ENCODE peak calls at places on chromosomes 4 and X, in six cellular contexts. J is heart right ventricle, S is right cardiac atrium, C is DND-41, G is heart left ventricle, P is hepatocyte. A is an unnamed sample. For H3K4me1, the result is how much of the 10 kb centered on the place peaks cover.

GRCh38 chr4:25347473-25347872 is 29.6 kb upstream of the ANAPC4 start:
- DNase-seq in J (no peak), P (no peak), C (no peak), S (no peak), G (no peak), A (no peak)

GRCh38 chrX:55210931-55211677 is 9.0 kb upstream of the PAGE5 start:
- DNase-seq in P (no peak), S (no peak), J (no peak), C (no peak), G (no peak), A (no peak)

GRCh38 chrX:137916090-137916746 is 350.3 kb downstream of the ZIC3 start:
- DNase-seq in C (no peak), J (no peak), S (no peak), G (peak), P (peak), A (no peak)

GRCh38 chr4:182179105-182179504 is 64.1 kb upstream of the TENM3 start:
- DNase-seq in S (no peak), G (no peak), C (no peak), J (no peak), P (no peak), A (peak)

GRCh38 chr4:121448231-121448630 is 67.4 kb upstream of the QRFPR start:
- DNase-seq in S (no peak), C (no peak), G (no peak), J (no peak), P (peak), A (no peak)

GRCh38 chr4:158535130-158535614 is 13.5 kb downstream of the RXFP1 start:
- DNase-seq in P (peak), J (no peak), S (no peak), C (no peak), G (no peak), A (no peak)

GRCh38 chrX:123986377-123986776 is 24.9 kb downstream of the STAG2 start:
- DNase-seq in S (no peak), G (no peak), P (no peak), J (no peak), C (no peak), A (no peak)

GRCh38 chr4:77092832-77093800 is 17.3 kb upstream of the CCNI start:
- DNase-seq in P (no peak), S (no peak), C (no peak), J (no peak), G (no peak), A (no peak)

GRCh38 chr4:108144451-108144850 is 24.3 kb downstream of the LEF1 start:
- DNase-seq in G (no peak), P (no peak), C (no peak), J (no peak), S (no peak), A (no peak)
- H3K4me1 ChIP-seq in G (under half), P (under half), C (half or more), J (under half), S (under half), A (under half)

DNA sequence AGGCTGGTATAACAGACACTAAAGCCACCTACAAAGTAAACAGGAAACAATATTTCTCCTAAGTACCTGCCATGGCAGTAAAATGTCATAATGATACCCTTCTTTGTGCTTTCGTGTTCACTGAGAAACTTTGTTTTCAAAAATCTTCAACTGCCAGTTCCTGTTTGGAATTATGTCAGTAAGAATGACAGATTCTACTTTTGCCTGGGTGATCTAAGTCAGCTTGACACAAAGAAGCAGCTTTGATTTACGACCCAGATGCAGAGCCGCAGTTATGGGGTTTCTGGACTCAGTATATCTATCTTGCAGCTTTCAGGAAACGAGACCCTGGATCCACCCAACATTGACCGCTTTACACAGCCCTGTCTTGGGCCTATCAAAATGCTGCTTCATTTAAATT is 71.2 kb downstream of the SNX25 start:
- DNase-seq in G (no peak), P (no peak), S (no peak), J (no peak), C (no peak), A (no peak)
- H3K4me1 ChIP-seq in G (under half), P (under half), S (under half), J (under half), C (under half), A (under half)

GRCh38 chrX:22186165-22186564 is 86.5 kb upstream of the CBLL2 start:
- DNase-seq in S (no peak), P (no peak), C (no peak), G (no peak), J (no peak), A (no peak)
- H3K4me1 ChIP-seq in S (under half), P (under half), C (under half), G (under half), J (under half), A (under half)

GRCh38 chr4:7970031-7970946 is 30.6 kb upstream of the AFAP1 start:
- DNase-seq in S (peak), C (no peak), G (no peak), J (no peak), P (peak), A (no peak)
- H3K4me1 ChIP-seq in S (under half), C (under half), G (half or more), J (under half), P (under half), A (under half)

GRCh38 chr4:7207791-7208231 is 15.5 kb downstream of the SORCS2 start:
- DNase-seq in G (no peak), J (no peak), C (no peak), S (no peak), P (no peak), A (no peak)
- H3K4me1 ChIP-seq in G (under half), J (under half), C (under half), S (under half), P (under half), A (under half)